ENCODE peak calls at places on chromosomes 1 and 21, in ten cellular contexts. One of them, this sample, is unnamed.

GRCh38 chr21:42598159-42598735 is 55.2 kb upstream of the PDE9A start:
- DNase-seq in esophagus squamous epithelium: no peak
- DNase-seq in nephron progenitor cell: no peak
- DNase-seq in amygdala: no peak
- DNase-seq in HS-27A: no peak
- DNase-seq in CD8-positive, alpha-beta memory T cell: no peak
- DNase-seq in RWPE1: no peak
- DNase-seq in glutamatergic neuron: no peak
- DNase-seq in AG08396: no peak
- DNase-seq in aorta: no peak
- DNase-seq in this sample: no peak

GRCh38 chr1:180003026-180003695 is 48.6 kb downstream of the CEP350 start:
- DNase-seq in esophagus squamous epithelium: no peak
- DNase-seq in nephron progenitor cell: no peak
- DNase-seq in amygdala: no peak
- DNase-seq in HS-27A: no peak
- DNase-seq in CD8-positive, alpha-beta memory T cell: no peak
- DNase-seq in RWPE1: no peak
- DNase-seq in glutamatergic neuron: no peak
- DNase-seq in AG08396: no peak
- DNase-seq in aorta: no peak
- DNase-seq in this sample: no peak

GRCh38 chr1:170511066-170511465 is 20.9 kb upstream of the GORAB start:
- DNase-seq in esophagus squamous epithelium: no peak
- DNase-seq in nephron progenitor cell: no peak
- DNase-seq in amygdala: no peak
- DNase-seq in HS-27A: no peak
- DNase-seq in CD8-positive, alpha-beta memory T cell: no peak
- DNase-seq in RWPE1: no peak
- DNase-seq in glutamatergic neuron: no peak
- DNase-seq in AG08396: no peak
- DNase-seq in aorta: no peak
- DNase-seq in this sample: no peak

GRCh38 chr1:105641407-105641806 is 1415.1 kb upstream of the PRMT6 start:
- DNase-seq in esophagus squamous epithelium: no peak
- DNase-seq in nephron progenitor cell: no peak
- DNase-seq in amygdala: no peak
- DNase-seq in HS-27A: no peak
- DNase-seq in CD8-positive, alpha-beta memory T cell: no peak
- DNase-seq in RWPE1: no peak
- DNase-seq in glutamatergic neuron: no peak
- DNase-seq in AG08396: no peak
- DNase-seq in aorta: no peak
- DNase-seq in this sample: no peak

GRCh38 chr1:109385417-109385816 is 12.3 kb downstream of the SORT1 start:
- DNase-seq in esophagus squamous epithelium: no peak
- DNase-seq in nephron progenitor cell: no peak
- DNase-seq in amygdala: no peak
- DNase-seq in HS-27A: no peak
- DNase-seq in CD8-positive, alpha-beta memory T cell: no peak
- DNase-seq in RWPE1: no peak
- DNase-seq in glutamatergic neuron: no peak
- DNase-seq in AG08396: no peak
- DNase-seq in aorta: no peak
- DNase-seq in this sample: no peak

GRCh38 chr1:205792481-205792881 is 17.2 kb upstream of the RAB29 start:
- DNase-seq in esophagus squamous epithelium: no peak
- DNase-seq in nephron progenitor cell: no peak
- DNase-seq in amygdala: no peak
- DNase-seq in HS-27A: no peak
- DNase-seq in CD8-positive, alpha-beta memory T cell: no peak
- DNase-seq in RWPE1: no peak
- DNase-seq in glutamatergic neuron: no peak
- DNase-seq in AG08396: no peak
- DNase-seq in aorta: no peak
- DNase-seq in this sample: no peak

GRCh38 chr21:45420623-45421041 is 15.7 kb downstream of the COL18A1 start:
- DNase-seq in esophagus squamous epithelium: no peak
- DNase-seq in nephron progenitor cell: peak
- DNase-seq in amygdala: no peak
- DNase-seq in HS-27A: no peak
- DNase-seq in CD8-positive, alpha-beta memory T cell: no peak
- DNase-seq in RWPE1: no peak
- DNase-seq in glutamatergic neuron: peak
- DNase-seq in AG08396: no peak
- DNase-seq in aorta: peak
- DNase-seq in this sample: no peak

GRCh38 chr1:60936052-60936619 is 146.2 kb upstream of the NFIA start:
- DNase-seq in esophagus squamous epithelium: no peak
- DNase-seq in nephron progenitor cell: no peak
- DNase-seq in amygdala: no peak
- DNase-seq in HS-27A: no peak
- DNase-seq in CD8-positive, alpha-beta memory T cell: no peak
- DNase-seq in RWPE1: no peak
- DNase-seq in glutamatergic neuron: no peak
- DNase-seq in AG08396: no peak
- DNase-seq in aorta: no peak
- DNase-seq in this sample: no peak

GRCh38 chr21:37166733-37167132 is 93.7 kb downstream of the TTC3 start:
- DNase-seq in esophagus squamous epithelium: no peak
- DNase-seq in nephron progenitor cell: no peak
- DNase-seq in amygdala: no peak
- DNase-seq in HS-27A: peak
- DNase-seq in CD8-positive, alpha-beta memory T cell: no peak
- DNase-seq in RWPE1: peak
- DNase-seq in glutamatergic neuron: no peak
- DNase-seq in AG08396: no peak
- DNase-seq in aorta: no peak
- DNase-seq in this sample: no peak

GRCh38 chr1:81492628-81493027 is 308.1 kb upstream of the ADGRL2 start:
- DNase-seq in esophagus squamous epithelium: no peak
- DNase-seq in nephron progenitor cell: no peak
- DNase-seq in amygdala: no peak
- DNase-seq in HS-27A: no peak
- DNase-seq in CD8-positive, alpha-beta memory T cell: no peak
- DNase-seq in RWPE1: no peak
- DNase-seq in glutamatergic neuron: no peak
- DNase-seq in AG08396: no peak
- DNase-seq in aorta: no peak
- DNase-seq in this sample: no peak

GRCh38 chr1:184298321-184299052 is 88.3 kb upstream of the C1orf21 start:
- DNase-seq in esophagus squamous epithelium: no peak
- DNase-seq in nephron progenitor cell: no peak
- DNase-seq in amygdala: no peak
- DNase-seq in HS-27A: no peak
- DNase-seq in CD8-positive, alpha-beta memory T cell: no peak
- DNase-seq in RWPE1: no peak
- DNase-seq in glutamatergic neuron: peak
- DNase-seq in AG08396: no peak
- DNase-seq in aorta: no peak
- DNase-seq in this sample: no peak

GRCh38 chr1:28595412-28596191 is 3.5 kb downstream of the RAB42 start:
- DNase-seq in esophagus squamous epithelium: no peak
- DNase-seq in nephron progenitor cell: no peak
- DNase-seq in amygdala: no peak
- DNase-seq in HS-27A: no peak
- DNase-seq in CD8-positive, alpha-beta memory T cell: no peak
- DNase-seq in RWPE1: no peak
- DNase-seq in glutamatergic neuron: no peak
- DNase-seq in AG08396: no peak
- DNase-seq in aorta: no peak
- DNase-seq in this sample: no peak

GRCh38 chr1:37763791-37764741 is 854 bp downstream of the EPHA10 start:
- DNase-seq in esophagus squamous epithelium: no peak
- DNase-seq in nephron progenitor cell: peak
- DNase-seq in amygdala: no peak
- DNase-seq in HS-27A: no peak
- DNase-seq in CD8-positive, alpha-beta memory T cell: no peak
- DNase-seq in RWPE1: peak
- DNase-seq in glutamatergic neuron: peak
- DNase-seq in AG08396: peak
- DNase-seq in aorta: no peak
- DNase-seq in this sample: peak

GRCh38 chr1:167052389-167052788 is 37.8 kb downstream of the GPA33 start:
- DNase-seq in esophagus squamous epithelium: no peak
- DNase-seq in nephron progenitor cell: peak
- DNase-seq in amygdala: no peak
- DNase-seq in HS-27A: no peak
- DNase-seq in CD8-positive, alpha-beta memory T cell: no peak
- DNase-seq in RWPE1: peak
- DNase-seq in glutamatergic neuron: peak
- DNase-seq in AG08396: no peak
- DNase-seq in aorta: no peak
- DNase-seq in this sample: no peak

GRCh38 chr1:54249798-54250497 is 50.0 kb downstream of the MRPL37 start:
- DNase-seq in esophagus squamous epithelium: no peak
- DNase-seq in nephron progenitor cell: no peak
- DNase-seq in amygdala: no peak
- DNase-seq in HS-27A: peak
- DNase-seq in CD8-positive, alpha-beta memory T cell: no peak
- DNase-seq in RWPE1: peak
- DNase-seq in glutamatergic neuron: no peak
- DNase-seq in AG08396: peak
- DNase-seq in aorta: no peak
- DNase-seq in this sample: no peak

This sample was measured in B cell.